ENCODE peak calls at places on chromosomes 7 and 10, in eight cellular contexts. Q, W, P, C, E, X, Z and I are unnamed samples.

GRCh38 chr7:134515569-134516468 is 11.5 kb upstream of the AKR1B10 start:
- DNase-seq in E (no peak), Z (peak), C (peak), Q (peak), W (no peak), X (peak), P (no peak), I (no peak)

GRCh38 chr7:48140001-48140681 is 31.1 kb upstream of the ABCA13 start:
- DNase-seq in E (no peak), P (no peak), C (no peak), Q (no peak), Z (no peak), X (no peak), W (no peak), I (no peak)

GRCh38 chr7:141123522-141123921 is 49.7 kb downstream of the TMEM178B start:
- DNase-seq in X (no peak), C (no peak), E (no peak), Z (no peak), W (no peak), P (no peak), Q (no peak), I (no peak)

GRCh38 chr10:79132681-79133381 is 64.1 kb downstream of the ZMIZ1 start:
- DNase-seq in X (no peak), C (no peak), E (peak), Z (peak), W (no peak), Q (no peak), P (no peak), I (no peak)

GRCh38 chr7:158814637-158815036 is 14.7 kb downstream of the ESYT2 start:
- DNase-seq in Q (no peak), W (no peak), X (no peak), P (no peak), Z (peak), E (no peak), C (no peak), I (no peak)

GRCh38 chr7:25389489-25390106 is 161.3 kb upstream of the NPVF start:
- DNase-seq in W (no peak), Q (peak), P (no peak), X (peak), Z (peak), E (no peak), C (peak), I (no peak)

GRCh38 chr7:28483112-28483511 is 70.8 kb downstream of the CREB5 start:
- DNase-seq in X (no peak), Q (no peak), E (no peak), W (no peak), C (peak), Z (no peak), P (no peak), I (no peak)

GRCh38 chr10:71213761-71214440 is 1.5 kb downstream of the UNC5B start:
- DNase-seq in Q (peak), C (peak), Z (no peak), E (no peak), W (no peak), X (no peak), P (no peak), I (peak)

GRCh38 chr10:52599586-52600200 is 172.9 kb downstream of the MBL2 start:
- DNase-seq in X (no peak), Z (no peak), W (no peak), E (no peak), P (no peak), C (no peak), Q (no peak), I (no peak)

GRCh38 chr10:79405221-79405994 is 40.0 kb downstream of the ZCCHC24 start:
- DNase-seq in W (no peak), P (peak), Q (no peak), Z (no peak), C (no peak), X (no peak), E (peak), I (peak)

GRCh38 chr10:127293640-127294039 is 97.2 kb upstream of the INSYN2A start:
- DNase-seq in W (no peak), Z (no peak), E (no peak), X (no peak), P (peak), Q (no peak), C (no peak), I (no peak)

GRCh38 chr7:151632750-151633515 is 113.2 kb upstream of the RHEB start:
- DNase-seq in Z (peak), Q (no peak), P (peak), W (peak), X (peak), E (peak), C (peak), I (peak)

GRCh38 chr10:85319150-85319549 is 990.8 kb downstream of the CCSER2 start:
- DNase-seq in C (no peak), W (no peak), Z (no peak), E (no peak), P (no peak), Q (no peak), X (no peak), I (no peak)

GRCh38 chr10:112804036-112804435 is 146.0 kb upstream of the TCF7L2 start:
- DNase-seq in X (no peak), P (peak), C (no peak), Z (no peak), W (no peak), E (no peak), Q (no peak), I (no peak)

GRCh38 chr7:21639206-21639868 is 96.5 kb downstream of the DNAH11 start:
- DNase-seq in P (no peak), X (no peak), W (no peak), Q (no peak), C (no peak), Z (no peak), E (no peak), I (no peak)

GRCh38 chr10:80670774-80671173 is 133.1 kb downstream of the SH2D4B start:
- DNase-seq in Z (no peak), Q (no peak), X (no peak), C (no peak), W (no peak), P (no peak), E (no peak), I (no peak)

GRCh38 chr7:141697211-141697871 is 4.6 kb downstream of the DENND11 start:
- DNase-seq in E (no peak), W (no peak), C (peak), P (no peak), X (no peak), Q (no peak), Z (no peak), I (no peak)

GRCh38 chr10:27819781-27820531 is 74.3 kb upstream of the MKX start:
- DNase-seq in P (no peak), C (peak), Q (no peak), Z (no peak), E (peak), X (peak), W (no peak), I (no peak)

GRCh38 chr7:135410546-135410942 is 99.4 kb downstream of the CNOT4 start:
- DNase-seq in X (no peak), Z (no peak), W (no peak), E (no peak), P (no peak), C (no peak), Q (no peak), I (no peak)

GRCh38 chr10:127000598-127000997 is 95.4 kb downstream of the DOCK1 start:
- DNase-seq in X (no peak), W (no peak), E (no peak), Q (no peak), C (no peak), P (no peak), Z (no peak), I (no peak)

DNA sequence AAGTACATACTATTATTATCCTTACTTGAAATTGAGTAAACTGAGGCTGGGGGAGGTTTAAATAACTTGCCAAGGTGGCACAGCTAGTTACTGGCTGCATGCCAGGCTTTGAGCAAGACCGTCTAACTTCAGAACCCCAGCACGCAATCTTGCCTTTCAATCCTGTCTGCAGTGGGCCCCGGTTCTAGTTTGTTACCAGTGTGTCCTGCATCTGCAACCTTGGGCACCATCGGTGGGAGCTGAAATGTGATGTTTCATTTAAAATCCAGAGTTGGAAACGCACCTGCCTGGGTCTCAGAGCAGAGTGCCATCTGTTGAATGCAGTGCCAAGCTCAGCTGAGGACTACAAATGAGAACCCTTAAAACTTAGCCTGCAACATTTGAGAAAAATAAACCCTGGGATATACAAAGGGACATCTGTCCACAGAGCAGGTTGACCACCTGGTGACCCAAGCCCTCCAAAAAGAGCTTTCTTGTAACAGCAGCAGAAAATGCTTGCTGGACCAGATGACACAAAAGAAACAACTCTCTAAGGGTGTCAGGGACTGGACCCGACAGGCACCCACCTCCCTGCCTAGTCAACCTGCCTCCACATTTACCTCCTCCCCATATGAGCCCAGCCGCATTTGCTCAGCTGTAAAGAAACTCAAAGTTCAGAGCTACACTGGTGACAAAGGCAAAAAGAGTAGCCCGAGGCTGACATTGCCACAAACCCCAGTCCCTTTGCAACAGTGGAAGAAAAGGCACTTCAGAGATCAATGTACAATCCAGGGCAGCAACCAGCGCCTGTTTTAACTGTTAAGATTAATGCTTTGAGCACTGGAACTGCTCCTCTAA is 1.7 kb downstream of the SH3PXD2A start:
- DNase-seq in Z (no peak), Q (no peak), X (no peak), C (no peak), P (no peak), E (no peak), W (no peak), I (no peak)
- TF ChIP-seq POLR2A in Z (no peak), Q (no peak), X (no peak), C (no peak), P (no peak), E (no peak), W (no peak), I (no peak)

GRCh38 chr10:88952647-88953111 is at the start of gene ACTA2:
- DNase-seq in E (peak), P (peak), C (peak), Q (no peak), W (no peak), Z (no peak), X (peak), I (no peak)
- TF ChIP-seq POLR2A in E (no peak), P (no peak), C (peak), Q (no peak), W (no peak), Z (no peak), X (no peak), I (no peak)

GRCh38 chr10:7043051-7043653 is 367.7 kb downstream of the SFMBT2 start:
- DNase-seq in X (no peak), C (no peak), W (no peak), Q (no peak), P (no peak), E (no peak), Z (peak), I (no peak)

GRCh38 chr10:7035111-7035761 is 375.6 kb downstream of the SFMBT2 start:
- DNase-seq in C (no peak), Z (no peak), E (no peak), Q (no peak), P (no peak), W (no peak), X (no peak), I (no peak)

GRCh38 chr10:7040681-7041080 is 370.2 kb downstream of the SFMBT2 start:
- DNase-seq in X (no peak), Z (no peak), E (no peak), P (no peak), W (no peak), Q (no peak), C (no peak), I (no peak)

DNA sequence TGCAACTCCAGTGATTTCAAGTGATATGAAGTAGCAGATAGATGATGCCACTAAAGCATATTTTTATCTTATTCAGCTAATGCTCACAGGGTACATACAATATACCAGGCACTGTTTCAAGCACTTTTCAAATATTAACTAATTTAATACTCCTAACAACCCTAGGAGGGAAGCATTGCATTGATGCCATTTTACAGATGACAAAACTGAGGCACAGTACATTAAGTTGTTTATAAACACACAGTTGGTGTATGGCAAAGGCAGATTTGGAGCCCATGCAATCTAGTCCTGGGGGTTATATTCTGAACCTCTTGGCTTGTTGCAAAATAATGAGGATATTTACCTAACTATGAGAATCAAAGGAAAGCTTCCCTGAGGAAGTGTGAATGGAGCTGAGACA is 371.0 kb downstream of the SFMBT2 start:
- DNase-seq in C (no peak), X (no peak), Z (no peak), Q (no peak), E (no peak), W (no peak), P (no peak), I (no peak)
- TF ChIP-seq POLR2A in C (no peak), X (no peak), Z (no peak), Q (no peak), E (no peak), W (no peak), P (no peak), I (no peak)

DNA sequence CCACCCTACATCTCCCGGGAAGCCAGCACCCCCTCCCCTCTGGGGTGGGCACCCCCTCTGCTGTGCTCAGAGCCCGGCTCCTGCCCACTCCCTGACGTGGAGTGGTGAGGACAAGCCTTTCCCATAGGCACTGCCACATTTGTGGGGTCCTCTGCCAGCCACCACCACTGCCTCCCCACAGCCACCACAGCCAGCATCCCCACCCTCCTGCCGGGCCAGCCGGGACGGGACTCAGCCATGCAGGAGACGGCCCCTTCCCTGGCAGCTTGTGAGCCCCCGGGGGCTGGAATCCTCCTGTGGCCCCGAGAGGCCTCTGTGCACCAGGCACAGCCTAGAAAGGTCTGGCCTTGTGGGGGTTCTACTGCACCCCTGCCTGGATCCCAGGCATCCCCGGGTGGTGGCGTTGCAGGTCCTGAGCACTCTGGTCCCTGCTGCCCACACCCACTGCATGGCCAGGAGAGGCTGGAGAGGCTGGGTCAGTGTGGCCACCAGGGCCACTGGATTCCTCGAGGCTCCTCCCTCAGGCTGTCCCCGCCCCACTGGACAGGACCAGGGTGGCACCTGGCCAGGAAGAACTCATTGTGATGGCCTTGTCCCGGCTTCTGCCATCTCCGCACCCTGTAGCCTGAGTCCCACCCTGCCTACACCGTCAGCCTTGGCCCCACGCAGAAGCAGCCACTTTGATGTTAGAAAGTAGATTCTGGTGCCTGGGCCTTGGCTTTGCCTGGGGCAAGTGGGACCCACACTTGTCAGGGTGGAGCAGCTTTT is 148.0 kb downstream of the EBF3 start:
- DNase-seq in E (no peak), Z (no peak), Q (no peak), W (no peak), X (no peak), C (no peak), P (no peak), I (no peak)
- TF ChIP-seq POLR2A in E (no peak), Z (no peak), Q (no peak), W (no peak), X (no peak), C (no peak), P (no peak), I (no peak)

GRCh38 chr10:43606323-43607198 is at the start of gene ZNF485:
- DNase-seq in P (peak), W (peak), Z (peak), C (peak), Q (peak), X (peak), E (peak), I (peak)
- TF ChIP-seq POLR2A in P (no peak), W (peak), Z (no peak), C (no peak), Q (peak), X (peak), E (no peak), I (no peak)

GRCh38 chr10:45410489-45410806 is 36.4 kb downstream of the ALOX5 start:
- DNase-seq in P (no peak), W (no peak), Q (no peak), X (no peak), C (no peak), E (no peak), Z (no peak), I (no peak)
- TF ChIP-seq POLR2A in P (no peak), W (no peak), Q (no peak), X (no peak), C (no peak), E (no peak), Z (no peak), I (no peak)

GRCh38 chr10:107157071-107157470 is 7.4 kb downstream of the SORCS1 start:
- DNase-seq in W (no peak), Z (no peak), C (no peak), P (no peak), Q (no peak), X (no peak), E (no peak), I (no peak)

GRCh38 chr10:107148906-107149305 is 15.6 kb downstream of the SORCS1 start:
- DNase-seq in Z (no peak), Q (no peak), C (no peak), X (no peak), E (no peak), W (no peak), P (no peak), I (no peak)

GRCh38 chr10:107152087-107152486 is 12.4 kb downstream of the SORCS1 start:
- DNase-seq in C (no peak), Z (no peak), X (no peak), Q (no peak), P (no peak), E (no peak), W (no peak), I (no peak)
- TF ChIP-seq POLR2A in C (no peak), Z (no peak), X (no peak), Q (no peak), P (no peak), E (no peak), W (no peak), I (no peak)

GRCh38 chr7:149460493-149461330 is at the start of gene ZNF777:
- DNase-seq in X (peak), P (peak), Z (peak), C (peak), Q (peak), W (peak), E (peak), I (peak)
- TF ChIP-seq POLR2A in X (peak), P (no peak), Z (peak), C (peak), Q (peak), W (peak), E (no peak), I (no peak)

GRCh38 chr7:155490697-155491628 is 33.0 kb downstream of the EN2 start:
- DNase-seq in P (no peak), W (peak), C (no peak), Z (no peak), Q (no peak), X (peak), E (no peak), I (peak)
- TF ChIP-seq POLR2A in P (no peak), W (no peak), C (no peak), Z (no peak), Q (no peak), X (no peak), E (no peak), I (no peak)